ENCODE peak calls at places on chromosomes 12 and 14, in seven cellular contexts. Z, N, P, S, E, O and C are unnamed samples.

GRCh38 chr14:105849933-105850626 is 323.7 kb downstream of the TMEM121 start:
- DNase-seq in Z (no peak), P (no peak), N (no peak), E (no peak), O (no peak), S (peak; percentile 74), C (no peak)

GRCh38 chr12:100450726-100451125 is 22.9 kb upstream of the NR1H4 start:
- DNase-seq in P (no peak), E (no peak), S (no peak), Z (no peak), O (no peak), N (no peak), C (no peak)

GRCh38 chr12:110005319-110005973 is 6.2 kb downstream of the ANKRD13A start:
- DNase-seq in N (no peak), E (no peak), S (no peak), O (no peak), P (no peak), Z (no peak), C (no peak)

GRCh38 chr14:61145258-61145902 is 135.8 kb downstream of the TMEM30B start:
- DNase-seq in O (no peak), P (peak; percentile 97), S (no peak), E (no peak), N (no peak), Z (no peak), C (peak; percentile 89)

GRCh38 chr12:132159555-132160003 is 15.3 kb downstream of the NOC4L start:
- DNase-seq in N (no peak), P (no peak), Z (no peak), S (peak; percentile 58), E (no peak), O (no peak), C (no peak)

GRCh38 chr12:123712780-123713319 is 697 bp downstream of the ATP6V0A2 start:
- DNase-seq in N (no peak), S (no peak), O (no peak), P (no peak), Z (peak; percentile 2), E (no peak), C (peak; percentile 5)

GRCh38 chr14:91021115-91021514 is 39.3 kb downstream of the RPS6KA5 start:
- DNase-seq in Z (no peak), P (no peak), O (no peak), E (no peak), S (no peak), N (no peak), C (no peak)

GRCh38 chr14:45212231-45212630 is 40.8 kb downstream of the MIS18BP1 start:
- DNase-seq in P (no peak), S (no peak), Z (no peak), E (no peak), O (no peak), N (no peak), C (no peak)

GRCh38 chr12:105092336-105092735 is 8.1 kb upstream of the ALDH1L2 start:
- DNase-seq in E (peak; percentile 64), N (no peak), S (no peak), O (no peak), Z (no peak), P (no peak), C (no peak)

GRCh38 chr12:42902001-42902400 is 312.5 kb upstream of the PRICKLE1 start:
- DNase-seq in E (no peak), Z (no peak), O (no peak), N (no peak), P (no peak), S (no peak), C (no peak)

GRCh38 chr12:42910656-42911055 is 321.1 kb upstream of the PRICKLE1 start:
- DNase-seq in O (no peak), E (no peak), P (no peak), S (no peak), N (no peak), Z (no peak), C (no peak)

GRCh38 chr12:42905419-42905705 is 315.8 kb upstream of the PRICKLE1 start:
- DNase-seq in S (no peak), P (no peak), E (no peak), N (no peak), O (no peak), Z (no peak), C (no peak)

DNA sequence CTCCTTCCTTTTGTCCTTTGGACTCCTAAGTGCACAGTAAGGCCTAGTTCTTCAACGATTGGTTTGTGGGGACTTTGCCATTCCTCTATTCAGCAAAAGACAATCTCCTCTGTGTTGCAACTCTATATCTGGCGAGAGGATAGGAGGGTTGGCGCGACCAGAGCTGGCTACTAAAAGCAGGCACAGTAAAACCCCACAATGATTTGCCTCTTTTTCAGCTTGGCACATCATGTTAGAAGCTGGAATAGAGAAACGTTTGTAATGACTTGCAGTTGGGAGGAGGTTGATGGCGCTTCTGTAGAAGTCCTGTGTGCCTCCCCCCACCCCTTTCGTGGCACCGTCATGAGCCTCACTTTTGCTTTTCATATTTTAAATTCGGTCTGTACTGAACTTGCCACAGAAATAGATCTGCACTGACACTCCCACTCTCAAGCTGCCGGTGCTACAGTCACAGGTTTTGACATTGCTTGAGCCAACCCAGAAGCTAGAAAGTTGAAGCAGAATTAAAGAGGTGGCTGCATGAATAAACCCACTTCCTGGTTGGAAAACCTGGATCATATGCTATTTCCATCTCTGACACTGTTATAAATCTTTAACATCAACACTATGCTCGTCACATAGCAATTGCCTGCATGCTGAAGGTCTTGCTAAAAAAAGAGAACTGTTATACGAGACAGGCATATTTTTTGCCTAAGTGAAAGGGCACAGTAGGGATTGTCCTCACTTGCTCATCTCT is 315.3 kb upstream of the PRICKLE1 start:
- DNase-seq in N (no peak), O (no peak), S (no peak), P (no peak), E (no peak), Z (no peak), C (no peak)
- H3K4me3 ChIP-seq in N (no peak overlapping the region), O (no peak overlapping the region), S (no peak overlapping the region), P (no peak overlapping the region), E (no peak overlapping the region), Z (no peak overlapping the region), C (no peak overlapping the region)

GRCh38 chr14:26008290-26008689 is 589.5 kb downstream of the NOVA1 start:
- DNase-seq in O (no peak), N (no peak), Z (no peak), P (no peak), E (no peak), S (no peak), C (no peak)
- TF ChIP-seq CTCF in O (no peak), N (no peak), Z (no peak), P (no peak), E (peak; percentile 65), S (no peak), C (peak; percentile 8)

DNA sequence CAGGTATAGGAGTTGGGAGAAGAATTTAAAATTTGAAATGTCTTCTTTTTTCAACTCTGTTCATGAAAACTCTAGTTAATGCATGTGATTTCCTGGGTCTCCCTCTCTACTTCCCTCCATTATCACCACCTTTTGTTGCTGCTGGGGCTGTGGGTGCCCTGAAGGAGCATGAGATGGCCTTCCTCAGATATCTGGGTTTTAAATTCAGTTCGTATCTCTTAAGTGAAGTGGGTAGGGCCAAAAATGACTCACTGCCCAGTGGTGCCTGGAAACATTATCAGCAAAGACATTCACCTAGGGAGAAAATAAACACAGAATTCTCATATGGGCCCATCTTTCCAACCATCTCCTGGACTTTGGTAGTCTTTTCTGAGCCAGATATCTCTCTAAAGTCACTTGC is 234.9 kb upstream of the PLEKHG7 start:
- DNase-seq in O (no peak), Z (no peak), S (no peak), P (no peak), N (no peak), E (no peak), C (no peak)
- H3K4me3 ChIP-seq in O (no peak overlapping the region), Z (no peak overlapping the region), S (peak overlapping the region; percentile 18), P (no peak overlapping the region), N (no peak overlapping the region), E (no peak overlapping the region), C (no peak overlapping the region)

GRCh38 chr12:12661086-12661485 is 34.9 kb downstream of the GPR19 start:
- DNase-seq in P (peak; percentile 63), O (no peak), Z (no peak), S (no peak), N (no peak), E (no peak), C (peak; percentile 86)

GRCh38 chr12:12668005-12668404 is 28.0 kb downstream of the GPR19 start:
- DNase-seq in E (no peak), S (no peak), P (no peak), O (no peak), N (no peak), Z (no peak), C (no peak)

GRCh38 chr12:12660201-12660600 is 35.8 kb downstream of the GPR19 start:
- DNase-seq in O (no peak), P (no peak), N (no peak), E (no peak), S (no peak), Z (no peak), C (no peak)

GRCh38 chr12:12663644-12664294 is 32.2 kb downstream of the GPR19 start:
- DNase-seq in P (no peak), Z (no peak), N (no peak), E (no peak), S (no peak), O (no peak), C (no peak)

GRCh38 chr12:12665194-12665593 is 30.8 kb downstream of the GPR19 start:
- DNase-seq in N (no peak), P (no peak), Z (no peak), E (no peak), S (no peak), O (no peak), C (no peak)
- TF ChIP-seq CTCF in N (no peak), P (no peak), Z (no peak), E (no peak), S (no peak), O (no peak), C (no peak)

GRCh38 chr12:54472494-54473262 is 724 bp downstream of the GTSF1 start:
- DNase-seq in O (no peak), S (no peak), P (no peak), Z (no peak), N (no peak), E (no peak), C (no peak)
- H3K4me3 ChIP-seq in O (no peak overlapping the region), S (no peak overlapping the region), P (no peak overlapping the region), Z (no peak overlapping the region), N (no peak overlapping the region), E (no peak overlapping the region), C (no peak overlapping the region)

DNA sequence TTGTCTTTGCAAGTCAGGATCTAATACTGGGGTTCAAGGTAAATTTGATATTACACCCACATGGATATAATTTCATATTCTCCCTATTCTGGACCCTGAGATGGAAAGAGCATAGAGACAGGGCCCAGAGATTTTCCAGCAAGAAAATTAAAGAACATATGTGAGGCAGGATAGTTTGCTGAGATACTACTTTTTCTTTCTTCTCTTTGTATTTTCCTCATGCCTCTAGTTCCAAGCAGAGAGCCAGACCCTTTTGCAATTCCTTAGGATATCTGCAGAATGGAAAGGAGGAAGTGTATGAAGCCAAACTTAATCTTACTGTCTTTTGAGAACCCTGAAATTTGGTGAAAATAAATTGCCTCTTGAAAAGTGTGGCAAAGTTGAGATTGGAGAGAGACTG is 34.0 kb upstream of the RNASE3 start:
- DNase-seq in E (no peak), S (no peak), P (no peak), N (no peak), O (no peak), Z (no peak), C (no peak)
- TF ChIP-seq CTCF in E (no peak), S (no peak), P (no peak), N (no peak), O (no peak), Z (no peak), C (no peak)